ENCODE peak calls at places on chromosome X, in six cellular contexts. M, X, A, K, T and G are unnamed samples.

GRCh38 chrX:133745361-133745760 is 240.0 kb downstream of the GPC3 start:
- DNase-seq in X (no peak), K (no peak), A (no peak), M (no peak), T (no peak), G (no peak)

GRCh38 chrX:86455495-86455894 is 307.2 kb downstream of the DACH2 start:
- DNase-seq in X (no peak), A (no peak), T (no peak), K (no peak), M (no peak), G (no peak)

GRCh38 chrX:44155126-44155525 is 181.9 kb upstream of the NDP start:
- DNase-seq in A (no peak), K (no peak), T (no peak), M (no peak), X (no peak), G (no peak)

GRCh38 chrX:105909576-105909975 is 87.2 kb downstream of the NRK start:
- DNase-seq in K (no peak), M (no peak), T (no peak), X (no peak), A (no peak), G (no peak)

GRCh38 chrX:46381630-46382029 is 163.6 kb downstream of the ZNF674 start:
- DNase-seq in T (no peak), K (peak), M (no peak), A (peak), X (no peak), G (no peak)

GRCh38 chrX:118049713-118050112 is 66.9 kb downstream of the KLHL13 start:
- DNase-seq in A (no peak), T (no peak), K (no peak), M (no peak), X (no peak), G (no peak)

GRCh38 chrX:133533249-133533648 is 118.0 kb upstream of the GPC4 start:
- DNase-seq in A (no peak), M (no peak), K (no peak), T (no peak), X (no peak), G (no peak)

GRCh38 chrX:69761633-69762032 is 145.7 kb downstream of the EDA start:
- DNase-seq in M (no peak), T (no peak), A (no peak), X (no peak), K (no peak), G (no peak)

GRCh38 chrX:39577206-39577605 is 520.6 kb downstream of the BCOR start:
- DNase-seq in T (no peak), X (no peak), A (no peak), M (no peak), K (no peak), G (no peak)

GRCh38 chrX:30364229-30364628 is 55.0 kb upstream of the NR0B1 start:
- DNase-seq in M (no peak), X (no peak), T (no peak), K (no peak), A (no peak), G (no peak)

GRCh38 chrX:130676861-130677260 is 226.1 kb downstream of the ENOX2 start:
- DNase-seq in A (no peak), X (no peak), T (no peak), K (no peak), M (no peak), G (no peak)

GRCh38 chrX:105651052-105651451 is 171.3 kb upstream of the NRK start:
- DNase-seq in A (no peak), M (no peak), X (no peak), T (no peak), K (no peak), G (no peak)

GRCh38 chrX:108439961-108440696 is 491 bp downstream of the COL4A5 start:
- DNase-seq in A (no peak), T (no peak), M (peak), K (no peak), X (no peak), G (no peak)